ENCODE peak calls at places on chromosomes 3 and 15, in seven cellular contexts. V is activated T-cell treated with anti-CD3 and anti-CD28 coated beads, Interleukin-2, amount 50 U/mL, for 1 hour; E is pancreas; R is stimulated activated CD8-positive, alpha-beta memory T cell treated with anti-CD3 and anti-CD28 coated beads, Interleukin-15, amount 100 ng/mL, for 1 hour; F is GM06990; L is H9; I is right atrium auricular region. G is an unnamed sample.

GRCh38 chr15:70873232-70874054 is 18.8 kb downstream of the THAP10 start:
- DNase-seq in V (no peak), E (no peak), R (no peak), F (no peak), L (no peak), I (no peak), G (no peak)

GRCh38 chr15:37035349-37035748 is 65.0 kb downstream of the MEIS2 start:
- DNase-seq in V (no peak), E (no peak), R (no peak), F (no peak), L (no peak), I (no peak), G (no peak)

GRCh38 chr3:34159613-34160420 is 361.4 kb downstream of the PDCD6IP start:
- DNase-seq in V (no peak), E (no peak), R (no peak), F (no peak), L (no peak), I (no peak), G (no peak)

GRCh38 chr3:153293222-153293621 is 131.2 kb downstream of the RAP2B start:
- DNase-seq in V (no peak), E (no peak), R (no peak), F (no peak), L (no peak), I (no peak), G (no peak)

GRCh38 chr15:91849749-91850161 is 3.8 kb upstream of the SLCO3A1 start:
- DNase-seq in V (no peak), E (no peak), R (no peak), F (no peak), L (no peak), I (no peak), G (no peak)

GRCh38 chr3:11808231-11808630 is 38.5 kb downstream of the TAMM41 start:
- DNase-seq in V (no peak), E (no peak), R (no peak), F (no peak), L (no peak), I (no peak), G (no peak)

GRCh38 chr3:50238549-50239026 is 2.6 kb downstream of the GNAI2 start:
- DNase-seq in V (peak), E (peak), R (no peak), F (no peak), L (no peak), I (peak), G (peak)

GRCh38 chr3:5304789-5305680 is 117.5 kb downstream of the EDEM1 start:
- DNase-seq in V (no peak), E (no peak), R (no peak), F (peak), L (peak), I (no peak), G (no peak)

GRCh38 chr15:67082007-67082536 is 16.7 kb downstream of the SMAD3 start:
- DNase-seq in V (peak), E (no peak), R (no peak), F (peak), L (no peak), I (no peak), G (no peak)

GRCh38 chr3:113153499-113154107 is 57.8 kb upstream of the BOC start:
- DNase-seq in V (no peak), E (no peak), R (no peak), F (no peak), L (no peak), I (no peak), G (no peak)

GRCh38 chr15:72727154-72727553 is 41.1 kb downstream of the BBS4 start:
- DNase-seq in V (no peak), E (no peak), R (no peak), F (no peak), L (no peak), I (no peak), G (no peak)

G was measured in coronary artery.